ENCODE peak calls at places on chromosomes 16 and 17, in ten cellular contexts. U is AG04450; H is tibial artery; V is AG09309; R is neural progenitor cell; A is mucosa of descending colon; Y is effector memory CD4-positive, alpha-beta T cell; D is AG10803; J is adrenal gland; O is small intestine. Z is an unnamed sample.
A peak's percentile ranks its signal among the peaks of the same experiment; 100 is the strongest.

GRCh38 chr17:77074681-77075080 is 66.1 kb upstream of the SEC14L1 start:
- DNase-seq in A (no peak), V (no peak), O (no peak), Y (no peak), D (no peak), U (no peak), R (no peak), H (no peak), J (no peak), Z (no peak)

GRCh38 chr17:61687769-61688168 is 96.8 kb upstream of the NACA2 start:
- DNase-seq in R (no peak), J (no peak), A (no peak), D (no peak), O (no peak), H (no peak), Y (no peak), V (no peak), U (no peak), Z (no peak)

GRCh38 chr16:86566966-86567700 is 504 bp downstream of the FOXC2 start:
- DNase-seq in J (no peak), H (peak; percentile 83), U (no peak), Y (no peak), D (peak; percentile 60), O (no peak), R (peak; percentile 82), A (no peak), V (no peak), Z (no peak)

GRCh38 chr17:55750750-55751641 is at the start of gene PCTP:
- DNase-seq in H (peak; percentile 96), U (peak; percentile 68), J (peak; percentile 94), A (peak; percentile 97), O (peak; percentile 94), D (peak; percentile 94), Y (peak; percentile 67), R (peak; percentile 96), V (peak; percentile 62), Z (peak; percentile 91)

GRCh38 chr17:63932008-63932561 is at the start of gene CD79B:
- DNase-seq in V (no peak), O (no peak), H (no peak), U (no peak), D (no peak), J (no peak), Y (no peak), A (no peak), R (no peak), Z (peak; percentile 88)

GRCh38 chr16:35730251-35730650 is 2270.8 kb downstream of the TP53TG3F start:
- DNase-seq in A (no peak), D (no peak), O (no peak), H (no peak), R (no peak), J (no peak), U (no peak), Y (no peak), V (no peak), Z (no peak)

GRCh38 chr17:41992576-41992975 is 24.7 kb downstream of the DNAJC7 start:
- DNase-seq in A (no peak), U (no peak), H (no peak), J (no peak), Y (no peak), D (no peak), O (no peak), V (no peak), R (no peak), Z (no peak)

GRCh38 chr17:75182569-75183436 is at the start of gene SUMO2:
- DNase-seq in J (peak; percentile 95), V (peak; percentile 78), Y (peak; percentile 92), H (peak; percentile 97), R (peak; percentile 99), A (peak; percentile 98), U (peak; percentile 89), O (peak; percentile 94), D (peak; percentile 96), Z (peak; percentile 99)

GRCh38 chr16:965487-965886 is 5.3 kb downstream of the LMF1 start:
- DNase-seq in O (no peak), V (no peak), D (no peak), U (no peak), R (no peak), Y (no peak), H (no peak), A (no peak), J (no peak), Z (no peak)

GRCh38 chr16:966505-966904 is 4.3 kb downstream of the LMF1 start:
- DNase-seq in Y (no peak), O (no peak), R (no peak), D (no peak), H (no peak), V (no peak), J (no peak), U (no peak), A (no peak), Z (no peak)

GRCh38 chr16:963913-964695 is 6.7 kb downstream of the LMF1 start:
- DNase-seq in H (no peak), J (no peak), V (no peak), A (peak; percentile 59), U (no peak), O (no peak), R (no peak), D (no peak), Y (no peak), Z (no peak)

GRCh38 chr16:966035-966434 is 4.7 kb downstream of the LMF1 start:
- DNase-seq in Y (no peak), R (no peak), D (no peak), O (no peak), U (no peak), V (no peak), J (no peak), H (no peak), A (no peak), Z (no peak)

GRCh38 chr16:964696-965395 is 5.9 kb downstream of the LMF1 start:
- DNase-seq in H (no peak), A (peak; percentile 63), U (no peak), D (no peak), Y (peak; percentile 67), O (peak; percentile 18), J (no peak), V (peak; percentile 56), R (no peak), Z (no peak)
- H3K4me3 ChIP-seq in H (no peak overlapping the region), A (no peak overlapping the region), U (no peak overlapping the region), D (no peak overlapping the region), Y (peak overlapping the region; percentile 6), O (no peak overlapping the region), J (no peak overlapping the region), V (peak overlapping the region; percentile 39), R (no peak overlapping the region), Z (no peak overlapping the region)

DNA sequence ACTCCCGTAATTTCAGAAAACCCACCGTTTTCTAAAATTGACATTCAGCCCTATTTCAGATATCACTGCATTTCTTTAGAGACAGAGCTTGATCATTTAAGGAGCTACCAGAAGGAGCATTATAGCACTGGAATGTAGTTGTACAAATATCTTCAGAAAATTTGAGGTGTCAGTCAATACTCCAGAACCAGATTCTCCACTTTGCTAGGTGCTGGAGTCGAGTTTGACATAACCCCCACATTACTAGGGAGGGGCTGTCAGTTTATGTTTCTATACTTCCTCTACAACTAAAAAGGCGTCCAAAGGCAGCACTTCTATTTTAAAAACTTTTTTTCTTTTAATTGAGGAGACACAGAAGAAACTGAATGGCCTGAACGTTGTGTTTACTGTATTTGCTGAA is 899 bp upstream of the KIAA0513 start:
- DNase-seq in O (no peak), H (no peak), J (no peak), U (no peak), Y (no peak), D (no peak), R (no peak), V (no peak), A (no peak), Z (no peak)
- H3K4me3 ChIP-seq in O (no peak overlapping the region), H (peak overlapping the region; percentile 64), J (peak overlapping the region; percentile 76), U (peak overlapping the region; percentile 82), Y (no peak overlapping the region), D (peak overlapping the region; percentile 71), R (peak overlapping the region; percentile 80), V (peak overlapping the region; percentile 74), A (peak overlapping the region; percentile 60), Z (peak overlapping the region; percentile 80)

DNA sequence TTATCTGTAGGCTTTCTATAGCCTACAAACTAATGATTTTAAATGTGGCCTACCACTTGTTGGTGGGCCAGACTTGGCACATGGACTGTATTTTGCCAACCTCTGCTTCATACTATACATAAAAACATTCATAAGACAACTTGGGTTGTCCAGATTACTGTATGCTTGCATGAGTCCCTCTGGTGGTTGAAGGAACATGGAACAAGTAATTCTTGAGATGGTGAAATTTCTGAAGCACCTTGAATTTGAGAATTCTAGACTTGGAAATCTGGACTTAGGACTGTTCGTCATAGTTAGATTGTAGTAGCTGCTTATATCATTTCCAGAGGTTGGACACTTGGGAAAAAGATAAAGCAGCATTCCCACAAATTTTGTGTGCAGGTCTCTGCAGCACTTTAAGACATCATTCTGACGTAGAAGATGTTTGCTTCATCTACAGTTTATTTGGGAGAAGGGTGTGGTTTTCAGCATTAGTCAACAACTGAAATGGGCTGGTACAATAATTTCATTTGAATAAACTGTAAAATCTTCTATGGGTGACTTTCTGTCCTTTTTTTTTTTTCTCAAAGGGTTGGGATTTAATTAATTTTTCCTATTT is 31.2 kb downstream of the NFATC3 start:
- DNase-seq in R (no peak), H (no peak), Y (no peak), V (peak; percentile 16), J (no peak), A (no peak), O (peak; percentile 73), D (peak; percentile 29), U (no peak), Z (peak; percentile 62)
- H3K4me3 ChIP-seq in R (no peak overlapping the region), H (no peak overlapping the region), Y (no peak overlapping the region), V (no peak overlapping the region), J (no peak overlapping the region), A (no peak overlapping the region), O (no peak overlapping the region), D (no peak overlapping the region), U (no peak overlapping the region), Z (no peak overlapping the region)

GRCh38 chr16:2911580-2912329 is at the start of gene FLYWCH1:
- DNase-seq in J (peak; percentile 99), D (peak; percentile 98), Y (peak; percentile 95), H (peak; percentile 99), A (peak; percentile 100), V (peak; percentile 87), U (peak; percentile 94), R (peak; percentile 100), O (peak; percentile 98), Z (peak; percentile 99)

GRCh38 chr16:2910441-2910840 is 1.3 kb upstream of the FLYWCH1 start:
- DNase-seq in J (no peak), R (no peak), Y (no peak), H (no peak), U (no peak), V (peak; percentile 13), O (no peak), D (peak; percentile 50), A (no peak), Z (no peak)

GRCh38 chr16:2913603-2914002 is 1.9 kb downstream of the FLYWCH1 start:
- DNase-seq in O (no peak), Y (no peak), U (no peak), D (no peak), A (no peak), R (no peak), J (no peak), H (no peak), V (no peak), Z (no peak)

GRCh38 chr16:2914233-2914632 is 2.5 kb downstream of the FLYWCH1 start:
- DNase-seq in D (no peak), O (no peak), Y (no peak), H (no peak), V (no peak), A (no peak), R (no peak), U (no peak), J (no peak), Z (no peak)

DNA sequence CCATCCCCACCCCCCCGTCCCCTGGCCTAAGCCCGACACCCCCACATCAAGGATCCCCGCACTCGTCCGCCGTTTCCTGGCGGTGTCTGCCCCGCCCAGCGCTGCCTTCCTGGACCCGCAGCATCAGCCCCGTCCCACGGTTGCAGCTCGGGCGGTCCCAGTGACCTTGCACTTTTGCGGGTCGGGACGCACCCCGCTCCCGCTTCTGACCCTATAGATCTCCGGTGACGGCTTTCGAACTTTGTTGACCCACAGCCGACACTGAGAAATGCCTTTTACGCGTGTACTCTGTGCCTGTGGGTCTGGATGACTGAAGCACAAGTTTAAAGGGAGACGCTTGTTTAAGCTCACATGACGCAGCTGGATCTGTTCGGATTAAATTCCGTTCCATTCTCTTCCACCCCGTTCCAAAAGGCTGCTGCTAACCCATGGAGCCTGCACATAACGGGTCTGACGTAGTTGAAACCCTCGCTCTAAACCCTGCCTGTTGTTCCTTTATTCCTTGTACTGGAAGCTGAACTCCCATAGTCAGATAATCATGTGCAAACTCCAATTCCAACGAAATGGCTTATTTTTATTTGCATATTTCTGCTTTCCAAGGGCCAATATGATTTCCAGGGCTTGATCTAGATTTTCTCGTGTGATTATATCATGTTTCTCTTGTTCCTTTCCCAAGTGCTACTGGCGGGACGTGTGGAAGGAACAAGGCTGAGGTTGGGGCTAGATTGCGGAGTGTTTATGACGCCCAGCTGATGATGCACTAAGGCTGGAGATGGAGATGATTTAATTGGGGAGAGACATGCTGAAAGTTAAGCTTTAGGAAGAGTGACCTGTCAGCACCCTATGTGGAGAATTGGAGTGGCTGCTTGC is 834 bp downstream of the FLYWCH1 start:
- DNase-seq in U (peak; percentile 34), H (no peak), A (peak; percentile 65), R (peak; percentile 58), O (peak; percentile 29), V (peak; percentile 28), Y (peak; percentile 29), J (peak; percentile 51), D (peak; percentile 70), Z (peak; percentile 29)
- H3K4me3 ChIP-seq in U (peak overlapping the region; percentile 91), H (peak overlapping the region; percentile 93), A (peak overlapping the region; percentile 77), R (peak overlapping the region; percentile 81), O (peak overlapping the region; percentile 83), V (peak overlapping the region; percentile 84), Y (peak overlapping the region; percentile 72), J (peak overlapping the region; percentile 93), D (peak overlapping the region; percentile 87), Z (peak overlapping the region; percentile 85)